ENCODE peak calls at places on chromosomes 11 and 22, in nine cellular contexts. G, W, K, R, P, D, Z, O and N are unnamed samples.

GRCh38 chr11:2655320-2655719 is 44.5 kb downstream of the KCNQ1OT1 start:
- DNase-seq in G (no peak), W (no peak), K (no peak), R (no peak), P (no peak), D (no peak), Z (no peak), O (no peak), N (no peak)

GRCh38 chr11:7098235-7098832 is 9.5 kb downstream of the RBMXL2 start:
- DNase-seq in G (no peak), W (peak), K (no peak), R (no peak), P (no peak), D (no peak), Z (peak), O (no peak), N (peak)

GRCh38 chr22:48068323-48068722 is 1305.9 kb downstream of the TBC1D22A start:
- DNase-seq in G (no peak), W (no peak), K (no peak), R (no peak), P (no peak), D (no peak), Z (no peak), O (no peak), N (no peak)

GRCh38 chr22:19576460-19577421 is 52.5 kb upstream of the CLDN5 start:
- DNase-seq in G (no peak), W (no peak), K (peak), R (no peak), P (no peak), D (peak), Z (no peak), O (no peak), N (peak)

GRCh38 chr11:131855320-131855719 is 484.9 kb downstream of the NTM start:
- DNase-seq in G (no peak), W (no peak), K (no peak), R (no peak), P (no peak), D (no peak), Z (no peak), O (no peak), N (no peak)

GRCh38 chr11:133895551-133895950 is 50.2 kb upstream of the SPATA19 start:
- DNase-seq in G (no peak), W (no peak), K (no peak), R (no peak), P (no peak), D (no peak), Z (no peak), O (no peak), N (no peak)

GRCh38 chr11:132238331-132238730 is 867.9 kb downstream of the NTM start:
- DNase-seq in G (no peak), W (no peak), K (no peak), R (no peak), P (no peak), D (no peak), Z (no peak), O (no peak), N (no peak)

GRCh38 chr11:83051760-83052671 is 19.7 kb downstream of the RAB30 start:
- DNase-seq in G (no peak), W (peak), K (no peak), R (no peak), P (no peak), D (no peak), Z (peak), O (no peak), N (no peak)

GRCh38 chr22:20490183-20490940 is 5.2 kb downstream of the KLHL22 start:
- DNase-seq in G (no peak), W (no peak), K (no peak), R (no peak), P (no peak), D (no peak), Z (no peak), O (no peak), N (no peak)

GRCh38 chr22:47658182-47658581 is 895.7 kb downstream of the TBC1D22A start:
- DNase-seq in G (no peak), W (no peak), K (no peak), R (no peak), P (no peak), D (no peak), Z (no peak), O (no peak), N (no peak)

GRCh38 chr11:107928767-107929507 is 689 bp downstream of the RAB39A start:
- DNase-seq in G (no peak), W (no peak), K (no peak), R (no peak), P (no peak), D (no peak), Z (no peak), O (no peak), N (no peak)

GRCh38 chr11:69014084-69014935 is 1.3 kb upstream of the MRGPRF start:
- DNase-seq in G (no peak), W (no peak), K (no peak), R (no peak), P (no peak), D (no peak), Z (no peak), O (no peak), N (no peak)

GRCh38 chr11:57499983-57500461 is 15.5 kb downstream of the SLC43A1 start:
- DNase-seq in G (no peak), W (no peak), K (no peak), R (no peak), P (no peak), D (no peak), Z (no peak), O (no peak), N (no peak)